ENCODE peak calls at places on chromosomes 3 and 15, in ten cellular contexts. One of them, this sample, is unnamed.

GRCh38 chr15:76431936-76432335 is 95.4 kb downstream of the ISL2 start:
- DNase-seq in choroid plexus epithelial cell: no peak
- DNase-seq in nucleus accumbens: no peak
- DNase-seq in fibroblast of mammary gland: no peak
- DNase-seq in M059J: peak; percentile 57
- DNase-seq in ACHN: peak; percentile 16
- DNase-seq in mucosa of descending colon: no peak
- DNase-seq in left ventricle myocardium superior: no peak
- DNase-seq in NCI-H460: no peak
- DNase-seq in kidney tubule cell: peak; percentile 65
- DNase-seq in this sample: peak; percentile 12

GRCh38 chr3:136067211-136067610 is 101.7 kb downstream of the PPP2R3A start:
- DNase-seq in choroid plexus epithelial cell: no peak
- DNase-seq in nucleus accumbens: no peak
- DNase-seq in fibroblast of mammary gland: no peak
- DNase-seq in M059J: peak; percentile 74
- DNase-seq in ACHN: no peak
- DNase-seq in mucosa of descending colon: no peak
- DNase-seq in left ventricle myocardium superior: no peak
- DNase-seq in NCI-H460: no peak
- DNase-seq in kidney tubule cell: no peak
- DNase-seq in this sample: no peak

GRCh38 chr3:12965999-12966846 is 107.0 kb downstream of the IQSEC1 start:
- DNase-seq in choroid plexus epithelial cell: no peak
- DNase-seq in nucleus accumbens: peak; percentile 19
- DNase-seq in fibroblast of mammary gland: no peak
- DNase-seq in M059J: no peak
- DNase-seq in ACHN: no peak
- DNase-seq in mucosa of descending colon: no peak
- DNase-seq in left ventricle myocardium superior: no peak
- DNase-seq in NCI-H460: no peak
- DNase-seq in kidney tubule cell: no peak
- DNase-seq in this sample: no peak

GRCh38 chr3:17645074-17645698 is 97.2 kb downstream of the TBC1D5 start:
- DNase-seq in choroid plexus epithelial cell: peak; percentile 86
- DNase-seq in nucleus accumbens: no peak
- DNase-seq in fibroblast of mammary gland: peak; percentile 73
- DNase-seq in M059J: peak; percentile 60
- DNase-seq in ACHN: peak; percentile 66
- DNase-seq in mucosa of descending colon: no peak
- DNase-seq in left ventricle myocardium superior: no peak
- DNase-seq in NCI-H460: peak; percentile 55
- DNase-seq in kidney tubule cell: peak; percentile 62
- DNase-seq in this sample: peak; percentile 28

GRCh38 chr3:31369637-31370036 is 163.1 kb upstream of the STT3B start:
- DNase-seq in choroid plexus epithelial cell: peak; percentile 48
- DNase-seq in nucleus accumbens: no peak
- DNase-seq in fibroblast of mammary gland: peak; percentile 24
- DNase-seq in M059J: peak; percentile 8
- DNase-seq in ACHN: no peak
- DNase-seq in mucosa of descending colon: no peak
- DNase-seq in left ventricle myocardium superior: no peak
- DNase-seq in NCI-H460: no peak
- DNase-seq in kidney tubule cell: peak; percentile 5
- DNase-seq in this sample: no peak

GRCh38 chr3:72375237-72376154 is 472.7 kb downstream of the SHQ1 start:
- DNase-seq in choroid plexus epithelial cell: no peak
- DNase-seq in nucleus accumbens: no peak
- DNase-seq in fibroblast of mammary gland: no peak
- DNase-seq in M059J: no peak
- DNase-seq in ACHN: no peak
- DNase-seq in mucosa of descending colon: no peak
- DNase-seq in left ventricle myocardium superior: no peak
- DNase-seq in NCI-H460: no peak
- DNase-seq in kidney tubule cell: no peak
- DNase-seq in this sample: no peak

GRCh38 chr15:51076142-51076897 is 18.4 kb downstream of the TNFAIP8L3 start:
- DNase-seq in choroid plexus epithelial cell: no peak
- DNase-seq in nucleus accumbens: no peak
- DNase-seq in fibroblast of mammary gland: no peak
- DNase-seq in M059J: no peak
- DNase-seq in ACHN: no peak
- DNase-seq in mucosa of descending colon: no peak
- DNase-seq in left ventricle myocardium superior: no peak
- DNase-seq in NCI-H460: no peak
- DNase-seq in kidney tubule cell: no peak
- DNase-seq in this sample: no peak

GRCh38 chr3:151362798-151363197 is 21.8 kb downstream of the P2RY12 start:
- DNase-seq in choroid plexus epithelial cell: peak; percentile 71
- DNase-seq in nucleus accumbens: no peak
- DNase-seq in fibroblast of mammary gland: no peak
- DNase-seq in M059J: no peak
- DNase-seq in ACHN: no peak
- DNase-seq in mucosa of descending colon: no peak
- DNase-seq in left ventricle myocardium superior: no peak
- DNase-seq in NCI-H460: no peak
- DNase-seq in kidney tubule cell: no peak
- DNase-seq in this sample: no peak

GRCh38 chr15:94370197-94370987 is 139.0 kb downstream of the MCTP2 start:
- DNase-seq in choroid plexus epithelial cell: no peak
- DNase-seq in nucleus accumbens: no peak
- DNase-seq in fibroblast of mammary gland: peak; percentile 19
- DNase-seq in M059J: no peak
- DNase-seq in ACHN: no peak
- DNase-seq in mucosa of descending colon: no peak
- DNase-seq in left ventricle myocardium superior: no peak
- DNase-seq in NCI-H460: no peak
- DNase-seq in kidney tubule cell: no peak
- DNase-seq in this sample: no peak

This sample was measured in Daoy.